ENCODE peak calls at places on chromosomes 11 and 22, in nine cellular contexts. U is stimulated activated CD4-positive, alpha-beta T cell treated with anti-CD3 and anti-CD28 coated beads, Interleukin-2, amount 100 ng/mL, for 48 hours; P is activated CD4-positive, CD25-positive, alpha-beta regulatory T cell; Z is HCEC 1CT; J is posterior cingulate gyrus; X is NCI-H69; N is psoas muscle; M is aorta; I is amygdala. D is an unnamed sample.

GRCh38 chr11:73597340-73597955 is 464 bp downstream of the FAM168A start:
- DNase-seq in N (no peak), U (no peak), I (no peak), Z (no peak), M (no peak), P (no peak), J (no peak), X (peak), D (no peak)

GRCh38 chr11:12185914-12186313 is 75.5 kb downstream of the MICAL2 start:
- DNase-seq in N (no peak), U (no peak), Z (peak), J (no peak), M (peak), P (no peak), I (no peak), X (peak), D (peak)

GRCh38 chr11:104925850-104926249 is 27.6 kb upstream of the CASP12 start:
- DNase-seq in U (no peak), M (no peak), I (no peak), P (no peak), X (no peak), J (no peak), Z (no peak), N (no peak), D (no peak)

GRCh38 chr11:117230286-117230961 is 1.4 kb downstream of the PCSK7 start:
- DNase-seq in M (no peak), X (no peak), Z (no peak), N (no peak), U (peak), I (no peak), J (no peak), P (peak), D (no peak)

GRCh38 chr11:93567406-93567819 is 24.2 kb upstream of the SMCO4 start:
- DNase-seq in I (peak), M (peak), N (peak), Z (no peak), P (no peak), X (peak), J (peak), U (no peak), D (no peak)

GRCh38 chr11:110989734-110990133 is 255.8 kb upstream of the POU2AF2 start:
- DNase-seq in J (no peak), P (no peak), X (peak), U (no peak), I (no peak), M (no peak), N (peak), Z (peak), D (no peak)

GRCh38 chr11:118212131-118212725 is 12.6 kb downstream of the JAML start:
- DNase-seq in M (no peak), I (no peak), X (no peak), Z (no peak), U (no peak), P (no peak), N (no peak), J (no peak), D (peak)

GRCh38 chr11:118785362-118785761 is 5.6 kb downstream of the DDX6 start:
- DNase-seq in Z (peak), I (no peak), X (no peak), U (peak), M (no peak), P (no peak), N (no peak), J (no peak), D (no peak)

GRCh38 chr11:126864934-126865333 is 135.6 kb downstream of the KIRREL3 start:
- DNase-seq in U (no peak), I (no peak), J (no peak), Z (no peak), X (peak), N (no peak), M (no peak), P (no peak), D (no peak)

GRCh38 chr11:36509694-36510566 is at the start of gene TRAF6:
- DNase-seq in U (peak), Z (peak), P (peak), X (peak), J (peak), M (peak), N (peak), I (peak), D (peak)

GRCh38 chr22:31753005-31753633 is 700 bp upstream of the DEPDC5 start:
- DNase-seq in J (no peak), I (no peak), P (no peak), N (peak), M (peak), Z (no peak), U (no peak), X (peak), D (peak)